ENCODE peak calls at places on chromosome 10, in eight cellular contexts. One of them, this sample, is unnamed.
A peak's percentile ranks its signal among the peaks of the same experiment; 100 is the strongest.

GRCh38 chr10:43287056-43288007 is 20.5 kb upstream of the RASGEF1A start:
- DNase-seq in EH: no peak
- DNase-seq in SK-MEL-5: no peak
- DNase-seq in PC-9: peak; percentile 87
- DNase-seq in mammary epithelial cell: peak; percentile 83
- DNase-seq in CD8-positive, alpha-beta memory T cell: no peak
- DNase-seq in amniotic stem cell: no peak
- DNase-seq in HuH-7: no peak
- DNase-seq in this sample: peak; percentile 85

GRCh38 chr10:124612611-124613498 is 131.3 kb downstream of the FAM53B start:
- DNase-seq in EH: peak; percentile 22
- DNase-seq in SK-MEL-5: peak; percentile 40
- DNase-seq in PC-9: peak; percentile 79
- DNase-seq in mammary epithelial cell: no peak
- DNase-seq in CD8-positive, alpha-beta memory T cell: no peak
- DNase-seq in amniotic stem cell: no peak
- DNase-seq in HuH-7: no peak
- DNase-seq in this sample: peak; percentile 6

GRCh38 chr10:71262027-71262426 is 49.7 kb downstream of the UNC5B start:
- DNase-seq in EH: no peak
- DNase-seq in SK-MEL-5: no peak
- DNase-seq in PC-9: no peak
- DNase-seq in mammary epithelial cell: no peak
- DNase-seq in CD8-positive, alpha-beta memory T cell: no peak
- DNase-seq in amniotic stem cell: no peak
- DNase-seq in HuH-7: no peak
- DNase-seq in this sample: no peak

GRCh38 chr10:2791774-2792443 is 275.4 kb upstream of the PFKP start:
- DNase-seq in EH: no peak
- DNase-seq in SK-MEL-5: no peak
- DNase-seq in PC-9: no peak
- DNase-seq in mammary epithelial cell: no peak
- DNase-seq in CD8-positive, alpha-beta memory T cell: no peak
- DNase-seq in amniotic stem cell: no peak
- DNase-seq in HuH-7: no peak
- DNase-seq in this sample: no peak

GRCh38 chr10:2280713-2281112 is 543.4 kb upstream of the ADARB2 start:
- DNase-seq in EH: no peak
- DNase-seq in SK-MEL-5: no peak
- DNase-seq in PC-9: no peak
- DNase-seq in mammary epithelial cell: no peak
- DNase-seq in CD8-positive, alpha-beta memory T cell: no peak
- DNase-seq in amniotic stem cell: no peak
- DNase-seq in HuH-7: no peak
- DNase-seq in this sample: no peak

GRCh38 chr10:7572435-7572834 is 94.3 kb downstream of the ITIH5 start:
- DNase-seq in EH: no peak
- DNase-seq in SK-MEL-5: no peak
- DNase-seq in PC-9: no peak
- DNase-seq in mammary epithelial cell: no peak
- DNase-seq in CD8-positive, alpha-beta memory T cell: no peak
- DNase-seq in amniotic stem cell: no peak
- DNase-seq in HuH-7: no peak
- DNase-seq in this sample: no peak

GRCh38 chr10:112367516-112367915 is 6.4 kb upstream of the ACSL5 start:
- DNase-seq in EH: no peak
- DNase-seq in SK-MEL-5: no peak
- DNase-seq in PC-9: no peak
- DNase-seq in mammary epithelial cell: no peak
- DNase-seq in CD8-positive, alpha-beta memory T cell: no peak
- DNase-seq in amniotic stem cell: no peak
- DNase-seq in HuH-7: no peak
- DNase-seq in this sample: no peak

GRCh38 chr10:114914545-114914944 is 23.4 kb upstream of the TRUB1 start:
- DNase-seq in EH: no peak
- DNase-seq in SK-MEL-5: no peak
- DNase-seq in PC-9: no peak
- DNase-seq in mammary epithelial cell: no peak
- DNase-seq in CD8-positive, alpha-beta memory T cell: no peak
- DNase-seq in amniotic stem cell: no peak
- DNase-seq in HuH-7: no peak
- DNase-seq in this sample: no peak

GRCh38 chr10:94991243-94991888 is 52.9 kb downstream of the CYP2C9 start:
- DNase-seq in EH: no peak
- DNase-seq in SK-MEL-5: no peak
- DNase-seq in PC-9: peak; percentile 1
- DNase-seq in mammary epithelial cell: peak; percentile 19
- DNase-seq in CD8-positive, alpha-beta memory T cell: no peak
- DNase-seq in amniotic stem cell: no peak
- DNase-seq in HuH-7: no peak
- DNase-seq in this sample: peak; percentile 73

GRCh38 chr10:33535866-33536265 is 201.4 kb upstream of the NRP1 start:
- DNase-seq in EH: no peak
- DNase-seq in SK-MEL-5: no peak
- DNase-seq in PC-9: no peak
- DNase-seq in mammary epithelial cell: no peak
- DNase-seq in CD8-positive, alpha-beta memory T cell: no peak
- DNase-seq in amniotic stem cell: no peak
- DNase-seq in HuH-7: no peak
- DNase-seq in this sample: no peak

GRCh38 chr10:125134483-125134848 is 25.9 kb downstream of the CTBP2 start:
- DNase-seq in EH: no peak
- DNase-seq in SK-MEL-5: no peak
- DNase-seq in PC-9: no peak
- DNase-seq in mammary epithelial cell: no peak
- DNase-seq in CD8-positive, alpha-beta memory T cell: no peak
- DNase-seq in amniotic stem cell: no peak
- DNase-seq in HuH-7: no peak
- DNase-seq in this sample: no peak

GRCh38 chr10:63229192-63229591 is 96.1 kb downstream of the NRBF2 start:
- DNase-seq in EH: no peak
- DNase-seq in SK-MEL-5: no peak
- DNase-seq in PC-9: no peak
- DNase-seq in mammary epithelial cell: no peak
- DNase-seq in CD8-positive, alpha-beta memory T cell: no peak
- DNase-seq in amniotic stem cell: no peak
- DNase-seq in HuH-7: no peak
- DNase-seq in this sample: no peak

GRCh38 chr10:89337493-89337892 is 9.7 kb downstream of the IFIT3 start:
- DNase-seq in EH: peak; percentile 68
- DNase-seq in SK-MEL-5: no peak
- DNase-seq in PC-9: no peak
- DNase-seq in mammary epithelial cell: peak; percentile 78
- DNase-seq in CD8-positive, alpha-beta memory T cell: no peak
- DNase-seq in amniotic stem cell: no peak
- DNase-seq in HuH-7: no peak
- DNase-seq in this sample: peak; percentile 93

GRCh38 chr10:127740596-127740995 is 3.6 kb downstream of the FOXI2 start:
- DNase-seq in EH: no peak
- DNase-seq in SK-MEL-5: no peak
- DNase-seq in PC-9: no peak
- DNase-seq in mammary epithelial cell: peak; percentile 42
- DNase-seq in CD8-positive, alpha-beta memory T cell: no peak
- DNase-seq in amniotic stem cell: no peak
- DNase-seq in HuH-7: no peak
- DNase-seq in this sample: peak; percentile 58

GRCh38 chr10:69403066-69403465 is 13.7 kb downstream of the TACR2 start:
- DNase-seq in EH: no peak
- DNase-seq in SK-MEL-5: no peak
- DNase-seq in PC-9: no peak
- DNase-seq in mammary epithelial cell: no peak
- DNase-seq in CD8-positive, alpha-beta memory T cell: no peak
- DNase-seq in amniotic stem cell: no peak
- DNase-seq in HuH-7: no peak
- DNase-seq in this sample: no peak

GRCh38 chr10:43228783-43229207 is 38.1 kb downstream of the RASGEF1A start:
- DNase-seq in EH: no peak
- DNase-seq in SK-MEL-5: no peak
- DNase-seq in PC-9: no peak
- DNase-seq in mammary epithelial cell: no peak
- DNase-seq in CD8-positive, alpha-beta memory T cell: no peak
- DNase-seq in amniotic stem cell: no peak
- DNase-seq in HuH-7: no peak
- DNase-seq in this sample: no peak

GRCh38 chr10:92970301-92971070 is 90.1 kb upstream of the CYP26C1 start:
- DNase-seq in EH: peak; percentile 76
- DNase-seq in SK-MEL-5: no peak
- DNase-seq in PC-9: no peak
- DNase-seq in mammary epithelial cell: no peak
- DNase-seq in CD8-positive, alpha-beta memory T cell: no peak
- DNase-seq in amniotic stem cell: no peak
- DNase-seq in HuH-7: no peak
- DNase-seq in this sample: peak; percentile 33

GRCh38 chr10:111595173-111595572 is 518.3 kb downstream of the ADRA2A start:
- DNase-seq in EH: no peak
- DNase-seq in SK-MEL-5: no peak
- DNase-seq in PC-9: no peak
- DNase-seq in mammary epithelial cell: peak; percentile 35
- DNase-seq in CD8-positive, alpha-beta memory T cell: no peak
- DNase-seq in amniotic stem cell: no peak
- DNase-seq in HuH-7: no peak
- DNase-seq in this sample: no peak

GRCh38 chr10:109902992-109903947 is 20.0 kb downstream of the XPNPEP1 start:
- DNase-seq in EH: peak; percentile 58
- DNase-seq in SK-MEL-5: no peak
- DNase-seq in PC-9: no peak
- DNase-seq in mammary epithelial cell: no peak
- DNase-seq in CD8-positive, alpha-beta memory T cell: no peak
- DNase-seq in amniotic stem cell: no peak
- DNase-seq in HuH-7: no peak
- DNase-seq in this sample: peak; percentile 58

GRCh38 chr10:48931188-48931587 is 8.5 kb downstream of the LRRC18 start:
- DNase-seq in EH: no peak
- DNase-seq in SK-MEL-5: no peak
- DNase-seq in PC-9: no peak
- DNase-seq in mammary epithelial cell: no peak
- DNase-seq in CD8-positive, alpha-beta memory T cell: no peak
- DNase-seq in amniotic stem cell: no peak
- DNase-seq in HuH-7: no peak
- DNase-seq in this sample: no peak

GRCh38 chr10:76160758-76161555 is 729.5 kb downstream of the LRMDA start:
- DNase-seq in EH: no peak
- DNase-seq in SK-MEL-5: no peak
- DNase-seq in PC-9: no peak
- DNase-seq in mammary epithelial cell: peak; percentile 9
- DNase-seq in CD8-positive, alpha-beta memory T cell: no peak
- DNase-seq in amniotic stem cell: no peak
- DNase-seq in HuH-7: no peak
- DNase-seq in this sample: no peak

GRCh38 chr10:122543676-122544075 is 16.9 kb upstream of the DMBT1 start:
- DNase-seq in EH: no peak
- DNase-seq in SK-MEL-5: no peak
- DNase-seq in PC-9: no peak
- DNase-seq in mammary epithelial cell: peak; percentile 35
- DNase-seq in CD8-positive, alpha-beta memory T cell: no peak
- DNase-seq in amniotic stem cell: no peak
- DNase-seq in HuH-7: no peak
- DNase-seq in this sample: no peak

GRCh38 chr10:8352696-8353095 is 298.2 kb downstream of the GATA3 start:
- DNase-seq in EH: no peak
- DNase-seq in SK-MEL-5: no peak
- DNase-seq in PC-9: no peak
- DNase-seq in mammary epithelial cell: no peak
- DNase-seq in CD8-positive, alpha-beta memory T cell: no peak
- DNase-seq in amniotic stem cell: no peak
- DNase-seq in HuH-7: no peak
- DNase-seq in this sample: no peak

GRCh38 chr10:100656479-100656878 is 88.9 kb upstream of the PAX2 start:
- DNase-seq in EH: no peak
- DNase-seq in SK-MEL-5: no peak
- DNase-seq in PC-9: no peak
- DNase-seq in mammary epithelial cell: peak; percentile 68
- DNase-seq in CD8-positive, alpha-beta memory T cell: no peak
- DNase-seq in amniotic stem cell: no peak
- DNase-seq in HuH-7: peak; percentile 41
- DNase-seq in this sample: peak; percentile 43

GRCh38 chr10:42958142-42958868 is 118.6 kb upstream of the RET start:
- DNase-seq in EH: no peak
- DNase-seq in SK-MEL-5: no peak
- DNase-seq in PC-9: no peak
- DNase-seq in mammary epithelial cell: no peak
- DNase-seq in CD8-positive, alpha-beta memory T cell: no peak
- DNase-seq in amniotic stem cell: no peak
- DNase-seq in HuH-7: no peak
- DNase-seq in this sample: no peak

GRCh38 chr10:22453948-22454347 is 108.7 kb downstream of the SPAG6 start:
- DNase-seq in EH: no peak
- DNase-seq in SK-MEL-5: no peak
- DNase-seq in PC-9: no peak
- DNase-seq in mammary epithelial cell: no peak
- DNase-seq in CD8-positive, alpha-beta memory T cell: no peak
- DNase-seq in amniotic stem cell: no peak
- DNase-seq in HuH-7: no peak
- DNase-seq in this sample: no peak

GRCh38 chr10:33798754-33799153 is 464.3 kb upstream of the NRP1 start:
- DNase-seq in EH: no peak
- DNase-seq in SK-MEL-5: no peak
- DNase-seq in PC-9: no peak
- DNase-seq in mammary epithelial cell: no peak
- DNase-seq in CD8-positive, alpha-beta memory T cell: no peak
- DNase-seq in amniotic stem cell: no peak
- DNase-seq in HuH-7: no peak
- DNase-seq in this sample: no peak

GRCh38 chr10:95374597-95375209 is 83.9 kb upstream of the PDLIM1 start:
- DNase-seq in EH: peak; percentile 74
- DNase-seq in SK-MEL-5: peak; percentile 87
- DNase-seq in PC-9: peak; percentile 65
- DNase-seq in mammary epithelial cell: peak; percentile 68
- DNase-seq in CD8-positive, alpha-beta memory T cell: no peak
- DNase-seq in amniotic stem cell: no peak
- DNase-seq in HuH-7: peak; percentile 63
- DNase-seq in this sample: peak; percentile 81

GRCh38 chr10:3906511-3907111 is 121.6 kb upstream of the KLF6 start:
- DNase-seq in EH: peak; percentile 93
- DNase-seq in SK-MEL-5: no peak
- DNase-seq in PC-9: no peak
- DNase-seq in mammary epithelial cell: no peak
- DNase-seq in CD8-positive, alpha-beta memory T cell: no peak
- DNase-seq in amniotic stem cell: peak; percentile 46
- DNase-seq in HuH-7: no peak
- DNase-seq in this sample: peak; percentile 61

GRCh38 chr10:62815373-62816111 is 624 bp downstream of the EGR2 start:
- DNase-seq in EH: peak; percentile 7
- DNase-seq in SK-MEL-5: no peak
- DNase-seq in PC-9: no peak
- DNase-seq in mammary epithelial cell: peak; percentile 59
- DNase-seq in CD8-positive, alpha-beta memory T cell: peak; percentile 40
- DNase-seq in amniotic stem cell: no peak
- DNase-seq in HuH-7: no peak
- DNase-seq in this sample: peak; percentile 25

GRCh38 chr10:101830322-101831168 is 12.3 kb upstream of the OGA start:
- DNase-seq in EH: peak; percentile 89
- DNase-seq in SK-MEL-5: peak; percentile 78
- DNase-seq in PC-9: peak; percentile 74
- DNase-seq in mammary epithelial cell: peak; percentile 77
- DNase-seq in CD8-positive, alpha-beta memory T cell: peak; percentile 95
- DNase-seq in amniotic stem cell: peak; percentile 74
- DNase-seq in HuH-7: peak; percentile 49
- DNase-seq in this sample: peak; percentile 85

GRCh38 chr10:103820101-103821062 is 35.0 kb downstream of the SH3PXD2A start:
- DNase-seq in EH: peak; percentile 45
- DNase-seq in SK-MEL-5: no peak
- DNase-seq in PC-9: no peak
- DNase-seq in mammary epithelial cell: no peak
- DNase-seq in CD8-positive, alpha-beta memory T cell: no peak
- DNase-seq in amniotic stem cell: no peak
- DNase-seq in HuH-7: no peak
- DNase-seq in this sample: no peak

This sample was measured in kidney tubule cell.